ENCODE peak calls at places on chromosome 13, in four cellular contexts. One of them, this sample, is unnamed.
A peak's percentile ranks its signal among the peaks of the same experiment; 100 is the strongest.

GRCh38 chr13:113491418-113491883 is 940 bp upstream of the DCUN1D2 start:
- DNase-seq in GM13977: no peak
- DNase-seq in AG04450: no peak
- DNase-seq in ascending aorta: no peak
- DNase-seq in this sample: no peak

GRCh38 chr13:45258339-45258685 is 57.5 kb upstream of the KCTD4 start:
- DNase-seq in GM13977: no peak
- DNase-seq in AG04450: no peak
- DNase-seq in ascending aorta: no peak
- DNase-seq in this sample: no peak

GRCh38 chr13:73200432-73200831 is 141.6 kb downstream of the KLF5 start:
- DNase-seq in GM13977: no peak
- DNase-seq in AG04450: no peak
- DNase-seq in ascending aorta: no peak
- DNase-seq in this sample: no peak

GRCh38 chr13:107375701-107376350 is 807.9 kb upstream of the ARGLU1 start:
- DNase-seq in GM13977: no peak
- DNase-seq in AG04450: no peak
- DNase-seq in ascending aorta: no peak
- DNase-seq in this sample: no peak

GRCh38 chr13:23570099-23570926 is at the start of gene TNFRSF19:
- DNase-seq in GM13977: no peak
- DNase-seq in AG04450: peak; percentile 67
- DNase-seq in ascending aorta: no peak
- DNase-seq in this sample: no peak

GRCh38 chr13:42393573-42394360 is 121.8 kb downstream of the AKAP11 start:
- DNase-seq in GM13977: no peak
- DNase-seq in AG04450: no peak
- DNase-seq in ascending aorta: no peak
- DNase-seq in this sample: no peak

GRCh38 chr13:97256343-97256783 is 34.2 kb downstream of the MBNL2 start:
- DNase-seq in GM13977: no peak
- DNase-seq in AG04450: peak; percentile 74
- DNase-seq in ascending aorta: no peak
- DNase-seq in this sample: no peak

GRCh38 chr13:79907527-79907926 is 426.6 kb downstream of the NDFIP2 start:
- DNase-seq in GM13977: no peak
- DNase-seq in AG04450: no peak
- DNase-seq in ascending aorta: no peak
- DNase-seq in this sample: no peak

GRCh38 chr13:60265566-60265965 is 101.8 kb upstream of the DIAPH3 start:
- DNase-seq in GM13977: no peak
- DNase-seq in AG04450: no peak
- DNase-seq in ascending aorta: no peak
- DNase-seq in this sample: no peak

GRCh38 chr13:30577381-30577780 is 40.3 kb upstream of the USPL1 start:
- DNase-seq in GM13977: peak; percentile 40
- DNase-seq in AG04450: peak; percentile 59
- DNase-seq in ascending aorta: no peak
- DNase-seq in this sample: peak; percentile 55

GRCh38 chr13:24270639-24271131 is 38.7 kb upstream of the C1QTNF9 start:
- DNase-seq in GM13977: peak; percentile 51
- DNase-seq in AG04450: no peak
- DNase-seq in ascending aorta: peak; percentile 61
- DNase-seq in this sample: peak; percentile 51

GRCh38 chr13:72970956-72971355 is 87.8 kb upstream of the KLF5 start:
- DNase-seq in GM13977: no peak
- DNase-seq in AG04450: peak; percentile 1
- DNase-seq in ascending aorta: no peak
- DNase-seq in this sample: no peak

GRCh38 chr13:51632643-51633357 is 48.5 kb downstream of the WDFY2 start:
- DNase-seq in GM13977: no peak
- DNase-seq in AG04450: no peak
- DNase-seq in ascending aorta: no peak
- DNase-seq in this sample: no peak

GRCh38 chr13:113364371-113364932 is 522 bp upstream of the GRTP1 start:
- DNase-seq in GM13977: peak; percentile 76
- DNase-seq in AG04450: no peak
- DNase-seq in ascending aorta: no peak
- DNase-seq in this sample: no peak

GRCh38 chr13:34361528-34361927 is 543.6 kb downstream of the RFC3 start:
- DNase-seq in GM13977: no peak
- DNase-seq in AG04450: no peak
- DNase-seq in ascending aorta: no peak
- DNase-seq in this sample: no peak

GRCh38 chr13:19781526-19781925 is 1.2 kb downstream of the PSPC1 start:
- DNase-seq in GM13977: no peak
- DNase-seq in AG04450: no peak
- DNase-seq in ascending aorta: no peak
- DNase-seq in this sample: no peak

GRCh38 chr13:44895584-44895983 is 93.7 kb downstream of the NUFIP1 start:
- DNase-seq in GM13977: no peak
- DNase-seq in AG04450: no peak
- DNase-seq in ascending aorta: no peak
- DNase-seq in this sample: no peak

GRCh38 chr13:73222627-73223026 is 163.8 kb downstream of the KLF5 start:
- DNase-seq in GM13977: no peak
- DNase-seq in AG04450: no peak
- DNase-seq in ascending aorta: no peak
- DNase-seq in this sample: no peak

GRCh38 chr13:109708014-109708617 is 78.3 kb downstream of the IRS2 start:
- DNase-seq in GM13977: no peak
- DNase-seq in AG04450: no peak
- DNase-seq in ascending aorta: no peak
- DNase-seq in this sample: no peak

GRCh38 chr13:71867101-71867814 is at the start of gene DACH1:
- DNase-seq in GM13977: peak; percentile 55
- DNase-seq in AG04450: no peak
- DNase-seq in ascending aorta: no peak
- DNase-seq in this sample: no peak

GRCh38 chr13:51518847-51519246 is 65.4 kb upstream of the WDFY2 start:
- DNase-seq in GM13977: no peak
- DNase-seq in AG04450: no peak
- DNase-seq in ascending aorta: no peak
- DNase-seq in this sample: no peak

GRCh38 chr13:51355217-51355616 is 15.7 kb downstream of the SERPINE3 start:
- DNase-seq in GM13977: no peak
- DNase-seq in AG04450: no peak
- DNase-seq in ascending aorta: no peak
- DNase-seq in this sample: no peak

GRCh38 chr13:113584870-113585671 is 518 bp downstream of the TFDP1 start:
- DNase-seq in GM13977: peak; percentile 69
- DNase-seq in AG04450: no peak
- DNase-seq in ascending aorta: no peak
- DNase-seq in this sample: no peak

GRCh38 chr13:113022391-113023216 is 53.6 kb downstream of the MCF2L start:
- DNase-seq in GM13977: no peak
- DNase-seq in AG04450: no peak
- DNase-seq in ascending aorta: no peak
- DNase-seq in this sample: no peak

GRCh38 chr13:91106565-91106964 is 240.9 kb upstream of the MIR17HG start:
- DNase-seq in GM13977: no peak
- DNase-seq in AG04450: no peak
- DNase-seq in ascending aorta: no peak
- DNase-seq in this sample: no peak
- TF ChIP-seq CTCF in GM13977: no peak
- TF ChIP-seq CTCF in AG04450: no peak
- TF ChIP-seq CTCF in ascending aorta: no peak
- TF ChIP-seq CTCF in this sample: no peak

DNA sequence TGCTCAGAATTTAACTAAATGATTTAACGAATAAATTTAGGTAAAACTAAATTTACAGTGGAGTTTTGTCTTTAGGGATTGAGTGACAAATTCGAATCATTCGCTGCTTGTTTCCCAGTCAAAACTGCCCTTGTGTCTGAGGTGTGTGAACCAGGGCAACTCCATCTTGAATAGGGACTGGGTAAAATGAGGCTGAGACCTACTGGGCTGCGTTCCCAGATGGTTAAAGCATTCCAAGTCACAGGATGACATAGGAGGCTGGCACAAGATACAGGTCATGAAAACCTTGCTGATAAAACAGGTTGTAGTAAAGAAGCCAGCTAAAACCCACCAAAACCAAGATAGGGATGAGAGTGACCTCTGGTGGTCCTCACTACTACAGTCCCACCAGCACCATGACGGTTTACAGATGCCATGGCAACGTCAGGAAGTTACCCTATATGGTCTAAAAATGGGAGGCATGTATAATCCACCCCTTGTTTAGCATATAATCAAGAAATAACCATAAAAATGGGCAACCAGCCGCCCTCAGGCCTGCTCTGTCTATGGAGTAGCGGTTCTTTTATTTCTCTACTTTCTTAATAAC is 10.2 kb upstream of the ANKRD10 start:
- DNase-seq in GM13977: no peak
- DNase-seq in AG04450: no peak
- DNase-seq in ascending aorta: no peak
- DNase-seq in this sample: no peak
- TF ChIP-seq CTCF in GM13977: peak; percentile 20
- TF ChIP-seq CTCF in AG04450: peak; percentile 11
- TF ChIP-seq CTCF in ascending aorta: no peak
- TF ChIP-seq CTCF in this sample: peak; percentile 27

DNA sequence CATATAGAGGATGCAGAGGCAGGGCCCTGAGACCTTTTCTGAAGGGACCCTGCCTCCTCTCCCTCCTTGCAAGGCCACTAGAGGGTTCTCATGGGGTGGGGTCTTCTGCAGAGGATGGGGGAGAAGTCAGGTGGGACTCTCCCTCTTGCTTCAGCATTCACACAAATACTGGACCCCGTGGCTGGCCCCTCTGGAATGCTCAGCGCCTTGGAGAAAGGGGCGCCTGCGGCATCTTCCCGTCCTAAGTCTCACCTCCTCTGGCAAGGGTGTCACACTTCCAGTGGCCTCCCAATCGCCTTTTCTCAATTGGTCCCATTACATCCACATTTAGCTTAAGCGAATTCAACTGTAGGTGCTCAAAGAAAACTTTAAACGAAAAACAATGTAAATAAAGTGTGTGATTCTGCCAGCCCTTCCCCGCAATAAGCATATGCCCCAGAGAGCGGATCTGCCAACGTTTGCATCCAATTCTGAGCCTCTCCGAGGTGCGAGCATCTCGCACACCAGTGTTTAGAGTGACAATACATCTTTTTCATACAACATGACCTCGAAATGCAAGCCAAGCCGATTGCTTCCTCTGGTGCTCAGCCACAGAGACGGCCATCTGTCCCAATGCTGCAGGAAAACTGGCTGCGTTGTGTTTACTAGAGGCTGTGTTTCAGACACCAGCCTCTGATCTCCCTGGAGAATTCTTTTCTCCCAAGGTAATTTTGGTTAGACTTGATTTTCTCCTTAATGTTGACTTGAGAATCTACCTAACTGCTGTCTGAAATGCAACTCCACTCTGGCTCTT is 69.1 kb upstream of the WASF3 start:
- DNase-seq in GM13977: no peak
- DNase-seq in AG04450: no peak
- DNase-seq in ascending aorta: no peak
- DNase-seq in this sample: no peak
- TF ChIP-seq CTCF in GM13977: no peak
- TF ChIP-seq CTCF in AG04450: no peak
- TF ChIP-seq CTCF in ascending aorta: no peak
- TF ChIP-seq CTCF in this sample: no peak

GRCh38 chr13:46369506-46370268 is 17.4 kb downstream of the RUBCNL start:
- DNase-seq in GM13977: no peak
- DNase-seq in AG04450: peak; percentile 43
- DNase-seq in ascending aorta: no peak
- DNase-seq in this sample: no peak
- TF ChIP-seq CTCF in GM13977: no peak
- TF ChIP-seq CTCF in AG04450: no peak
- TF ChIP-seq CTCF in ascending aorta: no peak
- TF ChIP-seq CTCF in this sample: no peak

DNA sequence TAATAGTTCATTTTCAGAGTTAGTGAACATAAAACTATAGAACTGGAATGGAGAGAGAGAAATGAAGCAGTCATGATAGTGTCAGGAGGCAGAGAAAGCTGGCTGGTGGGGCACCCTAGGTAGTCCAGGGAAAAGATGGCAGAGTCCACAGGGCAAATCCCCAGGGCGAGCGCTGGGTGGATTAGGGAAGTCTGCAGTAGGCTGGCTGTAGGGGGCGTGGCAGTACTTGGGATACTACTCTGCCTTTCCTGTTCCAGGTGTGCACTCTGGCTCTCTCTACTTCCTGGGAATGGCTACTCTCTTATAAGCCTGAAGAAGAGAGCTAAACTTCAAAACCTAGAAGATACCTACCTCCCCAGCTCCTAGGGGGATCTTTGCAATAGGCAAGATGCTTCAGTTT is 232.9 kb upstream of the SLC10A2 start:
- DNase-seq in GM13977: no peak
- DNase-seq in AG04450: no peak
- DNase-seq in ascending aorta: no peak
- DNase-seq in this sample: no peak
- TF ChIP-seq CTCF in GM13977: no peak
- TF ChIP-seq CTCF in AG04450: no peak
- TF ChIP-seq CTCF in ascending aorta: no peak
- TF ChIP-seq CTCF in this sample: no peak